ENCODE peak calls at places on chromosomes 3 and 15, in eight cellular contexts. B is activated CD4-positive, alpha-beta T cell treated with anti-CD3 and anti-CD28 coated beads for 24 hours; A is EL; C is lower lobe of right lung; K is T47D; X is stimulated activated CD4-positive, alpha-beta T cell treated with anti-CD3 and anti-CD28 coated beads, Interleukin-2, amount 100 ng/mL, for 48 hours; P is astrocyte of the spinal cord; G is activated naive CD4-positive, alpha-beta T cell. J is an unnamed sample.

GRCh38 chr3:94159062-94159726 is 96.3 kb downstream of the NSUN3 start:
- DNase-seq in C (no peak), K (no peak), B (no peak), X (no peak), G (no peak), A (peak), P (peak), J (no peak)

GRCh38 chr3:185825639-185826481 is 1.0 kb upstream of the IGF2BP2 start:
- DNase-seq in X (peak), K (peak), B (peak), C (peak), A (peak), G (no peak), P (no peak), J (peak)

GRCh38 chr15:83747050-83747717 is 93.3 kb downstream of the ADAMTSL3 start:
- DNase-seq in A (no peak), P (no peak), K (peak), C (no peak), B (no peak), X (no peak), G (no peak), J (no peak)

GRCh38 chr3:151769175-151769574 is 35.4 kb downstream of the AADACL2 start:
- DNase-seq in B (no peak), C (no peak), A (no peak), K (no peak), P (no peak), X (no peak), G (no peak), J (no peak)

GRCh38 chr3:43581343-43581742 is 40.5 kb downstream of the ANO10 start:
- DNase-seq in K (no peak), X (no peak), B (no peak), A (peak), G (no peak), P (no peak), C (no peak), J (no peak)

GRCh38 chr15:74233864-74234597 is 2.1 kb upstream of the CCDC33 start:
- DNase-seq in P (no peak), C (no peak), B (no peak), K (no peak), G (no peak), A (no peak), X (no peak), J (no peak)

GRCh38 chr3:126464494-126464893 is 11.2 kb downstream of the ZXDC start:
- DNase-seq in G (no peak), B (no peak), P (no peak), X (no peak), C (no peak), K (no peak), A (no peak), J (no peak)

GRCh38 chr15:58947179-58947578 is 13.7 kb upstream of the SLTM start:
- DNase-seq in P (no peak), B (no peak), K (no peak), C (no peak), G (no peak), X (no peak), A (peak), J (no peak)

GRCh38 chr15:57875347-57875746 is 168.8 kb downstream of the POLR2M start:
- DNase-seq in G (no peak), A (no peak), K (no peak), C (no peak), B (no peak), X (no peak), P (no peak), J (no peak)

GRCh38 chr3:126449621-126450051 is 26.1 kb downstream of the ZXDC start:
- DNase-seq in K (no peak), C (no peak), G (no peak), P (no peak), B (no peak), A (no peak), X (no peak), J (no peak)

GRCh38 chr3:87691109-87691508 is 367.7 kb downstream of the CGGBP1 start:
- DNase-seq in P (no peak), B (no peak), K (no peak), G (no peak), A (no peak), C (no peak), X (no peak), J (no peak)

GRCh38 chr3:83435173-83435572 is 1523.6 kb upstream of the CADM2 start:
- DNase-seq in B (no peak), X (no peak), K (no peak), C (no peak), P (no peak), G (no peak), A (no peak), J (no peak)

GRCh38 chr3:112605285-112605684 is 35.7 kb downstream of the CCDC80 start:
- DNase-seq in B (no peak), X (no peak), K (no peak), A (peak), P (peak), G (no peak), C (no peak), J (no peak)

GRCh38 chr3:121894191-121894990 is at the start of gene SLC15A2:
- DNase-seq in G (no peak), B (no peak), X (no peak), C (peak), A (no peak), K (no peak), P (peak), J (no peak)

GRCh38 chr15:63905131-63905530 is 71.4 kb upstream of the HERC1 start:
- DNase-seq in B (no peak), K (no peak), G (no peak), X (no peak), A (no peak), P (no peak), C (no peak), J (no peak)

GRCh38 chr3:138202945-138203701 is 16.0 kb downstream of the ARMC8 start:
- DNase-seq in G (no peak), A (no peak), X (no peak), B (no peak), P (no peak), C (no peak), K (no peak), J (no peak)

GRCh38 chr3:101851072-101851471 is 1.8 kb downstream of the NFKBIZ start:
- DNase-seq in B (no peak), P (no peak), C (no peak), G (no peak), A (no peak), X (no peak), K (no peak), J (no peak)

GRCh38 chr15:69304176-69304533 is 5.4 kb downstream of the PAQR5 start:
- DNase-seq in G (no peak), B (no peak), X (no peak), C (no peak), P (peak), K (no peak), A (peak), J (no peak)

GRCh38 chr3:32495085-32495484 is 7.6 kb downstream of the CMTM6 start:
- DNase-seq in X (no peak), C (no peak), P (no peak), G (no peak), K (no peak), B (no peak), A (no peak), J (no peak)

GRCh38 chr15:59138243-59138642 is 33.3 kb downstream of the CCNB2 start:
- DNase-seq in B (peak), P (peak), G (peak), C (peak), A (peak), X (peak), K (peak), J (peak)

GRCh38 chr3:119294402-119294888 is 262 bp downstream of the ARHGAP31 start:
- DNase-seq in X (peak), C (peak), A (no peak), P (no peak), K (peak), B (peak), G (peak), J (peak)

GRCh38 chr3:112013058-112013783 is 14.5 kb downstream of the TAGLN3 start:
- DNase-seq in G (peak), B (peak), A (peak), K (peak), C (peak), P (peak), X (peak), J (peak)

J was measured in stimulated activated effector memory CD8-positive, alpha-beta T cell treated with anti-CD3 and anti-CD28 coated beads, Interleukin-12 subunit alpha, Interleukin-12 subunit beta, amount 100 ng/mL, for 72 hours.